ENCODE peak calls at places on chromosome 9, in five cellular contexts. R is mesendoderm; H is right cardiac atrium; T is kidney; X is CD8-positive, alpha-beta T cell. A is an unnamed sample.

GRCh38 chr9:72428329-72428728 is 63.3 kb upstream of the ZFAND5 start:
- DNase-seq in X (no peak), R (no peak), T (no peak), H (no peak), A (no peak)

GRCh38 chr9:27154923-27155322 is 45.9 kb downstream of the TEK start:
- DNase-seq in H (no peak), T (no peak), X (no peak), R (peak; percentile 24), A (no peak)

GRCh38 chr9:129895376-129896268 is 60.4 kb downstream of the USP20 start:
- DNase-seq in R (no peak), X (no peak), H (no peak), T (no peak), A (no peak)

GRCh38 chr9:13586726-13587392 is 307.4 kb upstream of the MPDZ start:
- DNase-seq in T (no peak), R (no peak), H (no peak), X (no peak), A (no peak)

GRCh38 chr9:103319979-103320378 is 324.8 kb downstream of the CYLC2 start:
- DNase-seq in T (no peak), X (no peak), R (peak; percentile 33), H (no peak), A (no peak)

GRCh38 chr9:32737378-32737777 is 46.0 kb upstream of the TMEM215 start:
- DNase-seq in H (no peak), R (no peak), X (no peak), T (no peak), A (no peak)

GRCh38 chr9:127183814-127184582 is 61.6 kb upstream of the ANGPTL2 start:
- DNase-seq in X (no peak), H (peak; percentile 73), R (peak; percentile 38), T (peak; percentile 76), A (no peak)

GRCh38 chr9:8309258-8309657 is 509.7 kb upstream of the DMAC1 start:
- DNase-seq in R (no peak), T (no peak), H (no peak), X (no peak), A (no peak)

GRCh38 chr9:113454914-113455761 is 8.4 kb upstream of the RGS3 start:
- DNase-seq in R (peak; percentile 96), X (no peak), T (no peak), H (peak; percentile 75), A (peak; percentile 77)

GRCh38 chr9:72894342-72894741 is 58.5 kb downstream of the ALDH1A1 start:
- DNase-seq in T (no peak), H (no peak), X (no peak), R (peak; percentile 5), A (no peak)

GRCh38 chr9:34047864-34048729 is 590 bp downstream of the UBAP2 start:
- DNase-seq in X (no peak), T (no peak), H (peak; percentile 39), R (peak; percentile 62), A (no peak)

GRCh38 chr9:99299214-99300102 is 77.4 kb downstream of the SEC61B start:
- DNase-seq in H (no peak), X (no peak), R (peak; percentile 64), T (no peak), A (peak; percentile 58)

GRCh38 chr9:135811796-135812195 is 95.5 kb downstream of the CAMSAP1 start:
- DNase-seq in T (no peak), X (no peak), H (no peak), R (no peak), A (no peak)

GRCh38 chr9:34332370-34332964 is 3.1 kb downstream of the NUDT2 start:
- DNase-seq in R (peak; percentile 65), H (no peak), X (no peak), T (no peak), A (no peak)

GRCh38 chr9:38621434-38622082 is 1.2 kb upstream of the ANKRD18A start:
- DNase-seq in R (peak; percentile 40), T (peak; percentile 72), H (peak; percentile 14), X (no peak), A (peak; percentile 81)

GRCh38 chr9:21555911-21556310 is 73.8 kb upstream of the IFNE start:
- DNase-seq in T (no peak), H (no peak), X (no peak), R (no peak), A (no peak)

GRCh38 chr9:101235105-101235866 is 149.5 kb downstream of the BAAT start:
- DNase-seq in R (peak; percentile 72), X (no peak), T (no peak), H (no peak), A (no peak)

GRCh38 chr9:100087218-100087617 is 11.6 kb downstream of the ERP44 start:
- DNase-seq in X (no peak), T (no peak), R (no peak), H (no peak), A (no peak)

GRCh38 chr9:121353246-121353975 is 16.6 kb downstream of the STOM start:
- DNase-seq in H (no peak), T (no peak), R (no peak), X (no peak), A (no peak)

GRCh38 chr9:136605966-136606365 is 56.8 kb upstream of the EGFL7 start:
- DNase-seq in T (no peak), X (no peak), R (no peak), H (no peak), A (no peak)

GRCh38 chr9:71073494-71073893 is 47.9 kb downstream of the TRPM3 start:
- DNase-seq in X (no peak), R (no peak), H (no peak), T (no peak), A (no peak)

GRCh38 chr9:13083973-13084528 is 195.4 kb downstream of the MPDZ start:
- DNase-seq in R (no peak), H (no peak), T (no peak), X (no peak), A (no peak)

GRCh38 chr9:125679597-125680189 is 27.3 kb downstream of the MAPKAP1 start:
- DNase-seq in H (no peak), R (no peak), X (no peak), T (no peak), A (no peak)

GRCh38 chr9:86632537-86632936 is 278.3 kb upstream of the TUT7 start:
- DNase-seq in X (no peak), R (no peak), H (no peak), T (no peak), A (no peak)

GRCh38 chr9:34684145-34684544 is 6.9 kb downstream of the CCL19 start:
- DNase-seq in X (no peak), H (no peak), T (no peak), R (no peak), A (no peak)

GRCh38 chr9:104984121-104984520 is 56.2 kb upstream of the ABCA1 start:
- DNase-seq in X (no peak), H (no peak), T (no peak), R (no peak), A (no peak)
- H3K4me1 ChIP-seq in X (peaks cover 12% of the 10 kb centered on the region), H (no peaks in the 10 kb centered on the region), T (no peaks in the 10 kb centered on the region), R (no peaks in the 10 kb centered on the region), A (peaks cover 6% of the 10 kb centered on the region)

GRCh38 chr9:98162638-98163037 is 29.8 kb downstream of the CORO2A start:
- DNase-seq in X (no peak), R (no peak), H (no peak), T (no peak), A (no peak)
- H3K27ac ChIP-seq in X (no peak overlapping the region), R (no peak overlapping the region), H (no peak overlapping the region), T (no peak overlapping the region), A (no peak overlapping the region)

GRCh38 chr9:107863406-107863805 is 373.8 kb upstream of the KLF4 start:
- DNase-seq in H (no peak), X (no peak), R (no peak), T (no peak), A (no peak)
- H3K4me1 ChIP-seq in H (peaks cover 2% of the 10 kb centered on the region), X (no peaks in the 10 kb centered on the region), R (no peaks in the 10 kb centered on the region), T (no peaks in the 10 kb centered on the region), A (no peaks in the 10 kb centered on the region)

GRCh38 chr9:89999534-90000370 is 394.9 kb downstream of the GADD45G start:
- DNase-seq in H (peak; percentile 55), T (peak; percentile 83), R (no peak), X (no peak), A (peak; percentile 51)
- H3K27ac ChIP-seq in H (peak overlapping the region; percentile 84), T (peak overlapping the region; percentile 95), R (no peak overlapping the region), X (no peak overlapping the region), A (no peak overlapping the region)

GRCh38 chr9:132595319-132595718 is 12.9 kb downstream of the BARHL1 start:
- DNase-seq in T (no peak), H (no peak), R (no peak), X (no peak), A (no peak)
- H3K4me1 ChIP-seq in T (no peaks in the 10 kb centered on the region), H (peaks cover 2% of the 10 kb centered on the region), R (peaks cover 13% of the 10 kb centered on the region), X (no peaks in the 10 kb centered on the region), A (peaks cover 4% of the 10 kb centered on the region)

DNA sequence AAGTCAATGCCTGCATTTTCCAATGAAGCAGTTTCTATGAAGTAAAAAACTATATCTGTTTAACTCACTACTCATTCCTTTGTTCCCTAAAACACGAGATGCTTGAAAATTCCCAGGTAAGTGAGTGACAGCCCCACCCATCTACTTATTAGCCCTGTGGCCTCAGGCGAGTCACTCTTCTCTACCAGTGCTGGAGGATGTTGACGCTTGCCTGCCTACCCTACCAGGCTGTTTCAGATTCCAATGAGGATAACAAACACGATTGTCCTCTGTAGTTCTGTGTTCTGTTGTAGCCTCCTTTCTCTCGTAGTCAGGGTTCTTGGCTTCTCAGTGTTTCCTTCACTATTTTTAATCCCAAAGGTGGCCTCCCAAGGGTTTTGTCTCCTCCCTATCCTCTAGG is 388.8 kb downstream of the KDM4C start:
- DNase-seq in T (no peak), X (no peak), R (peak; percentile 73), H (no peak), A (peak; percentile 59)
- H3K27ac ChIP-seq in T (no peak overlapping the region), X (no peak overlapping the region), R (no peak overlapping the region), H (peak overlapping the region; percentile 9), A (no peak overlapping the region)

GRCh38 chr9:94600715-94601114 is 7.1 kb upstream of the FBP2 start:
- DNase-seq in H (no peak), R (no peak), T (no peak), X (no peak), A (no peak)
- H3K4me1 ChIP-seq in H (no peaks in the 10 kb centered on the region), R (no peaks in the 10 kb centered on the region), T (peaks cover 2% of the 10 kb centered on the region), X (peaks cover 5% of the 10 kb centered on the region), A (peaks cover 9% of the 10 kb centered on the region)

GRCh38 chr9:134370213-134370492 is 43.9 kb downstream of the RXRA start:
- DNase-seq in H (no peak), R (no peak), X (no peak), T (no peak), A (no peak)
- H3K27ac ChIP-seq in H (no peak overlapping the region), R (no peak overlapping the region), X (no peak overlapping the region), T (no peak overlapping the region), A (no peak overlapping the region)

A was measured in endodermal cell.